ENCODE peak calls at places on chromosomes 4 and X, in four cellular contexts. H, L, N and F are unnamed samples.

GRCh38 chr4:3430524-3430923 is 11.2 kb upstream of the HGFAC start:
- DNase-seq in N (no peak), L (no peak), H (no peak), F (no peak)

GRCh38 chrX:96971812-96972211 is 88.1 kb downstream of the RPA4 start:
- DNase-seq in H (no peak), N (no peak), L (no peak), F (no peak)

GRCh38 chr4:142202404-142203332 is 566.3 kb downstream of the IL15 start:
- DNase-seq in L (no peak), N (no peak), H (no peak), F (no peak)

GRCh38 chrX:39721570-39722279 is 376.0 kb downstream of the BCOR start:
- DNase-seq in L (no peak), N (no peak), H (no peak), F (peak; percentile 31)

GRCh38 chrX:111100191-111100590 is 4.2 kb downstream of the PAK3 start:
- DNase-seq in L (peak; percentile 1), H (peak; percentile 9), N (peak; percentile 17), F (peak; percentile 20)

GRCh38 chr4:41060352-41061318 is 153.7 kb downstream of the APBB2 start:
- DNase-seq in H (peak; percentile 84), L (peak; percentile 54), N (no peak), F (no peak)

GRCh38 chrX:138847930-138848329 is 136.4 kb upstream of the FGF13 start:
- DNase-seq in L (no peak), H (peak; percentile 17), N (peak; percentile 4), F (peak; percentile 47)

GRCh38 chrX:16785247-16786138 is 773 bp upstream of the TXLNG start:
- DNase-seq in N (peak; percentile 5), H (no peak), L (no peak), F (peak; percentile 6)

GRCh38 chrX:24146283-24146865 is 3.2 kb upstream of the ZFX start:
- DNase-seq in H (peak; percentile 35), N (no peak), L (no peak), F (peak; percentile 49)

GRCh38 chr4:149605601-149606378 is 209.9 kb downstream of the IQCM start:
- DNase-seq in N (no peak), H (peak; percentile 67), L (peak; percentile 82), F (peak; percentile 58)

GRCh38 chrX:40300286-40300890 is 202.6 kb upstream of the BCOR start:
- DNase-seq in H (no peak), N (no peak), L (no peak), F (no peak)

GRCh38 chrX:15293471-15293870 is 22.0 kb downstream of the ASB11 start:
- DNase-seq in L (peak; percentile 64), N (no peak), H (peak; percentile 72), F (no peak)

GRCh38 chrX:20954014-20954413 is 420.2 kb upstream of the CNKSR2 start:
- DNase-seq in L (no peak), N (no peak), H (no peak), F (no peak)

GRCh38 chr4:5045099-5045498 is 6.2 kb upstream of the STK32B start:
- DNase-seq in L (no peak), N (peak; percentile 30), H (no peak), F (peak; percentile 28)

GRCh38 chr4:26878729-26879415 is 18.2 kb downstream of the STIM2 start:
- DNase-seq in H (no peak), N (no peak), L (peak; percentile 16), F (peak; percentile 62)

GRCh38 chr4:73729534-73730165 is 10.7 kb upstream of the CXCL8 start:
- DNase-seq in H (peak; percentile 74), N (peak; percentile 81), L (peak; percentile 68), F (peak; percentile 96)